ENCODE peak calls at places on chromosome 3, in five cellular contexts. Q is pons; T is lung; R is effector CD4-positive, alpha-beta T cell; F is activated CD4-positive, alpha-beta T cell treated with anti-CD3 and anti-CD28 coated beads, Interleukin-2, amount 50 U/mL, for 24 hours. U is an unnamed sample.

GRCh38 chr3:38722760-38723568 is 73.5 kb upstream of the SCN5A start:
- DNase-seq in Q (no peak), T (no peak), R (no peak), F (no peak), U (no peak)

GRCh38 chr3:177041021-177041729 is 156.1 kb downstream of the TBL1XR1 start:
- DNase-seq in Q (peak; percentile 66), T (peak; percentile 38), R (no peak), F (no peak), U (no peak)

GRCh38 chr3:122077293-122078234 is 22.4 kb downstream of the CD86 start:
- DNase-seq in Q (no peak), T (no peak), R (no peak), F (no peak), U (no peak)

GRCh38 chr3:42118762-42119361 is 27.7 kb downstream of the TRAK1 start:
- DNase-seq in Q (peak; percentile 65), T (no peak), R (no peak), F (no peak), U (peak; percentile 67)

GRCh38 chr3:4994144-4994730 is 15.0 kb downstream of the BHLHE40 start:
- DNase-seq in Q (no peak), T (no peak), R (no peak), F (no peak), U (no peak)

GRCh38 chr3:25420168-25420567 is 7.9 kb upstream of the RARB start:
- DNase-seq in Q (no peak), T (no peak), R (no peak), F (no peak), U (no peak)

GRCh38 chr3:135083756-135084155 is 288.7 kb downstream of the EPHB1 start:
- DNase-seq in Q (no peak), T (no peak), R (no peak), F (no peak), U (no peak)

GRCh38 chr3:72426618-72427397 is 421.4 kb downstream of the SHQ1 start:
- DNase-seq in Q (no peak), T (no peak), R (no peak), F (no peak), U (no peak)

GRCh38 chr3:139173372-139174108 is 128.8 kb upstream of the PRR23C start:
- DNase-seq in Q (peak; percentile 90), T (no peak), R (no peak), F (no peak), U (no peak)

GRCh38 chr3:42613462-42613861 is 13.0 kb downstream of the NKTR start:
- DNase-seq in Q (no peak), T (no peak), R (no peak), F (no peak), U (no peak)

GRCh38 chr3:99929409-99930139 is 111.9 kb downstream of the CMSS1 start:
- DNase-seq in Q (peak; percentile 33), T (no peak), R (no peak), F (no peak), U (peak; percentile 10)

GRCh38 chr3:182364723-182365650 is 428.3 kb upstream of the ATP11B start:
- DNase-seq in Q (peak; percentile 91), T (no peak), R (no peak), F (no peak), U (peak; percentile 69)

GRCh38 chr3:74089854-74090253 is 465.1 kb upstream of the PDZRN3 start:
- DNase-seq in Q (no peak), T (no peak), R (no peak), F (no peak), U (no peak)

U was measured in SW480.